ENCODE peak calls at places on chromosomes 12 and 14, in ten cellular contexts. J, O, D, M, K, S, X, B, V and T are unnamed samples.

GRCh38 chr14:59463773-59464650 is 1.2 kb downstream of the GPR135 start:
- DNase-seq in B (no peak), X (no peak), M (peak), S (no peak), O (no peak), K (no peak), V (no peak), J (no peak), D (peak), T (no peak)

GRCh38 chr14:88998027-88998426 is 173.6 kb downstream of the TTC8 start:
- DNase-seq in K (no peak), O (no peak), D (no peak), B (no peak), J (no peak), S (no peak), X (no peak), V (no peak), M (no peak), T (no peak)

GRCh38 chr14:69355155-69355954 is 42.7 kb downstream of the ERH start:
- DNase-seq in O (no peak), B (no peak), S (peak), D (no peak), X (no peak), V (no peak), K (no peak), J (no peak), M (no peak), T (no peak)

GRCh38 chr12:45732250-45732649 is 2.7 kb downstream of the ARID2 start:
- DNase-seq in S (no peak), V (no peak), D (peak), M (no peak), J (no peak), K (no peak), O (no peak), X (no peak), B (no peak), T (no peak)

GRCh38 chr12:47744005-47744651 is 14.6 kb downstream of the RAPGEF3 start:
- DNase-seq in D (no peak), B (no peak), V (peak), S (no peak), J (peak), X (peak), M (peak), O (peak), K (peak), T (no peak)

GRCh38 chr12:59393506-59393905 is 202.3 kb upstream of the SLC16A7 start:
- DNase-seq in J (no peak), M (no peak), X (no peak), S (no peak), O (no peak), B (no peak), D (no peak), V (no peak), K (no peak), T (no peak)

GRCh38 chr12:16347391-16348298 is at the start of gene MGST1:
- DNase-seq in X (peak), O (no peak), M (peak), J (peak), B (peak), S (peak), V (no peak), K (peak), D (peak), T (no peak)

GRCh38 chr12:19915392-19916192 is 452.7 kb upstream of the PDE3A start:
- DNase-seq in O (no peak), V (no peak), B (peak), X (peak), M (no peak), K (no peak), J (no peak), S (no peak), D (peak), T (no peak)

GRCh38 chr12:75816892-75817291 is 214.7 kb downstream of the PHLDA1 start:
- DNase-seq in D (peak), S (no peak), V (no peak), B (no peak), O (no peak), M (no peak), X (no peak), J (no peak), K (peak), T (no peak)

GRCh38 chr14:75088566-75089373 is 19.3 kb downstream of the ZC2HC1C start:
- DNase-seq in X (peak), K (peak), V (no peak), B (peak), J (peak), S (no peak), M (no peak), O (no peak), D (peak), T (no peak)

GRCh38 chr12:1972856-1973317 is 31.4 kb downstream of the DCP1B start:
- DNase-seq in V (no peak), D (peak), O (no peak), K (no peak), S (no peak), J (no peak), X (no peak), B (peak), M (no peak), T (no peak)

GRCh38 chr12:26032719-26033241 is 74.3 kb downstream of the RASSF8 start:
- DNase-seq in K (no peak), X (peak), J (peak), D (peak), O (no peak), V (no peak), S (no peak), B (no peak), M (no peak), T (no peak)

GRCh38 chr12:13390381-13390856 is 193.9 kb downstream of the EMP1 start:
- DNase-seq in V (no peak), M (peak), S (peak), K (peak), J (peak), D (peak), B (peak), X (peak), O (no peak), T (peak)

GRCh38 chr14:106883218-106883692 is 1356.9 kb downstream of the TMEM121 start:
- DNase-seq in S (peak), D (peak), O (peak), X (peak), K (no peak), V (no peak), M (no peak), B (no peak), J (no peak), T (no peak)

GRCh38 chr12:113453330-113453729 is 18.3 kb downstream of the LHX5 start:
- DNase-seq in J (no peak), M (no peak), V (no peak), O (no peak), B (no peak), X (no peak), K (no peak), D (no peak), S (no peak), T (no peak)

GRCh38 chr14:67444395-67444794 is 32.4 kb upstream of the PLEK2 start:
- DNase-seq in X (no peak), M (no peak), S (no peak), D (no peak), V (no peak), O (no peak), K (no peak), B (no peak), J (no peak), T (no peak)

GRCh38 chr12:84077692-84078091 is 834.9 kb downstream of the SLC6A15 start:
- DNase-seq in B (no peak), D (peak), O (no peak), K (no peak), X (no peak), V (no peak), J (no peak), S (no peak), M (no peak), T (no peak)

GRCh38 chr12:27616356-27617150 is 79.7 kb upstream of the REP15 start:
- DNase-seq in O (no peak), M (no peak), B (no peak), S (no peak), K (no peak), J (no peak), X (no peak), V (no peak), D (peak), T (no peak)

GRCh38 chr12:51886021-51886710 is 1.7 kb upstream of the ANKRD33 start:
- DNase-seq in K (peak), M (peak), J (peak), X (peak), V (peak), O (peak), D (peak), B (peak), S (peak), T (peak)

GRCh38 chr14:52551696-52552062 is 626 bp downstream of the TXNDC16 start:
- DNase-seq in D (peak), O (no peak), J (peak), X (peak), S (no peak), V (no peak), B (no peak), M (no peak), K (no peak), T (no peak)

GRCh38 chr12:132664206-132665148 is 22.7 kb downstream of the POLE start:
- DNase-seq in M (peak), B (no peak), K (no peak), X (no peak), J (no peak), O (no peak), D (no peak), V (no peak), S (no peak), T (no peak)

GRCh38 chr14:50260511-50260910 is 29.1 kb upstream of the SOS2 start:
- DNase-seq in D (peak), X (peak), O (no peak), S (no peak), V (no peak), K (no peak), B (no peak), M (no peak), J (no peak), T (no peak)

GRCh38 chr12:68958337-68958736 is 25.4 kb upstream of the CPM start:
- DNase-seq in X (no peak), V (no peak), J (no peak), K (no peak), B (no peak), D (no peak), S (no peak), O (no peak), M (no peak), T (no peak)

GRCh38 chr12:113359939-113360748 is 1.8 kb downstream of the PLBD2 start:
- DNase-seq in M (no peak), S (peak), J (peak), O (no peak), X (peak), B (no peak), V (no peak), D (peak), K (no peak), T (no peak)

DNA sequence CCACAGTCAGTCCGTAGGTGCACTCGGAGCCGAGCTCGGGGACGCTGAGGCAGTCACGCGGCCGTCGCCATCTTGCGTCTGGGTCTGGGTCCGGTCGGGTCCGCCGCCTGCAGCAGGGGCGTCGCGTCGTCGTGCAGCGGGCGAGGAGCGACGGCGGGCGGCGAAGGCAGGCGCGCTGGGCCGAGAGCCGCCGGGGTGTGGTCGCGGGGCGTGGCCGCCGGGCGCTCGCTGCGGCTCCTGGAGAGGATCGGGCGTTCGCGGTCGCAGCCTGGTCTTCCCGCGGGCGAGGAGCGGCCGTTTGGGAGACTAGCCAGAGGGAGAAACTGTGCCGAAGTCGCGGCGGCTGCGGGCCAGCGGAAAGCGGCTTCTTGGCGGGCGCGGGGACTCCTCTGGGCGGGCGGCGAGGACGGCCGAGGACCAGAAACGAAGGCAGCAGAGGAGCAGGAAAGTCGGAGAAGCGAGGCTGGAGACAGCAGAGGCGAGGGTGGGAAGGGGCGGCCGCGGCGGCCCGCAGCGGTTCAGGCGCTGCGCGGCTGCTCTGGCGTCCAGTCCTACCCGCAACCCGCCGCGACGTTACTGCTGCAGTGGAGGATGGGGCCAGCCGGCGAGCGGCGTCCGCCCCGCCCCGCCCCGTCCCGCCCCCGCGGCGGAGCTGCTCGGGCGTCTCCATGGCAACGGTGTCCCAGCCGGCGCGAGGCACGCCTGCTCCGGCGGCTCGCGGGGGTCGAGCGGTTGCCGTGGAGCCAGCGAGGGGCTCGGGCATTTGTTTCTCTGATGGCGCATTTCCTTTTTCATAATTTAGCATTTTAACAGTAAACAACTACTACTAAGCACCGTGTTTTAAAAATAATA is at the start of gene PNMA1:
- DNase-seq in X (peak), B (peak), M (peak), V (peak), J (peak), S (peak), O (peak), D (peak), K (peak), T (peak)
- H3K27ac ChIP-seq in X (peak), B (peak), M (peak), V (peak), J (peak), S (peak), O (peak), D (peak), K (peak), T (peak)

DNA sequence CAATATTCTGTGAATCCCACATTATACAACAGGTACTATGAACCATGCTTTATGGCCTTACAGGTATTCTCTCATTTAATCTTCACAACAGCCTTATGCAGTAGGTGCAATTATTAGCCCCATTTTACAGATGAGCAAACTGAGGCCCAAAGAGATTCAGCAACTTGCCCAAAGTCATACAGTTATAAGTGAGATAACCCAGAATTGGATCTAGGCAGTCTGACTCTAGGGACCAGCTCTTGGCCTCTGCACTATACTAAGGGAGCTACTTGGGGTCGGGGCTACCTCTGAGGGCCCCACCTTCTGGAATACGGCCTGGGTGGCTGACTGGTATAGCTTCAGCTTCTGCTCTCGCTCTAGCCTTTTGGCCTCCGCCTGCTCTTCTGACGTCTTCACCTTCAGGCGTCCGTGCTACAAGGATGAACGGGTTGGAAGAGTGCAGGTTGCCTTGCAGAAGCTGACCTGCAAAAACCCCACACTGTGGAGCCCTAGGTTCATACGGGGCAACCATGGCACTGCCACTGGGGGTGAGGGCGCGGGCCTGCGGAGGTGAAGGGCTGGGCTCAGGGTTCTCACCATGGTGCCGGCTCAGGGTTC is 762 bp downstream of the RABGGTA start:
- DNase-seq in V (no peak), S (no peak), B (no peak), M (peak), J (no peak), O (no peak), D (peak), K (no peak), X (no peak), T (no peak)
- H3K27ac ChIP-seq in V (peak), S (peak), B (peak), M (peak), J (peak), O (peak), D (no peak), K (peak), X (peak), T (peak)

GRCh38 chr14:57295261-57295660 is 26.5 kb downstream of the AP5M1 start:
- DNase-seq in D (no peak), K (no peak), M (no peak), O (no peak), S (no peak), V (no peak), J (no peak), X (no peak), B (no peak), T (no peak)

GRCh38 chr14:57287745-57288144 is 19.0 kb downstream of the AP5M1 start:
- DNase-seq in K (no peak), V (no peak), M (no peak), J (no peak), B (no peak), O (no peak), S (no peak), D (no peak), X (no peak), T (no peak)

GRCh38 chr14:57291692-57292647 is 23.2 kb downstream of the AP5M1 start:
- DNase-seq in S (no peak), X (no peak), M (no peak), K (no peak), V (no peak), O (no peak), B (no peak), D (no peak), J (no peak), T (no peak)

GRCh38 chr14:57293851-57294837 is 25.4 kb downstream of the AP5M1 start:
- DNase-seq in D (peak), B (no peak), X (peak), S (no peak), M (no peak), O (no peak), J (no peak), V (no peak), K (no peak), T (no peak)

DNA sequence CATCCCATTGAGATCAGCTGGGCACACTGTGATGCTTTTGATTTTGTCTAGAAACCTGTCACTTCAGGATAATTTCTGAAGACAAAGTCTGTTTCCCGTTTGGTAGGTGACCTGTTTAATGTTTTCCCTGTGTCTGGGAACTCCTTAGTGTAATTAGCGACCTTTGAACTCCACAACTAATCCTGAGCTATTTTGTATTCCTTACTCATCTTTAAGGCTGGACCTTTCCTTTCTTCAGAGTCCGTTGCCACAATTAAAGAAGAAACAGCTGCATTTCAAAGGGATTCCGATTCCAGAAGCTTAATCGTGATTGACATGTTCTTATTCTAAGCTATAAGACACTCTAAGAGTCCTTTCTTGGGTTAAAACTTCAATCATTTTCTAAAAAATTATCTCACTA is 22.0 kb downstream of the AP5M1 start:
- DNase-seq in K (no peak), J (no peak), S (no peak), O (no peak), B (no peak), M (no peak), X (no peak), V (no peak), D (no peak), T (no peak)
- H3K27ac ChIP-seq in K (no peak), J (no peak), S (no peak), O (no peak), B (no peak), M (no peak), X (no peak), V (no peak), D (no peak), T (no peak)

GRCh38 chr12:94101902-94102660 is 46.3 kb upstream of the PLXNC1 start:
- DNase-seq in K (peak), O (peak), D (peak), M (peak), B (peak), S (peak), X (peak), V (peak), J (peak), T (peak)
- H3K27ac ChIP-seq in K (peak), O (no peak), D (peak), M (no peak), B (peak), S (no peak), X (no peak), V (no peak), J (no peak), T (no peak)

DNA sequence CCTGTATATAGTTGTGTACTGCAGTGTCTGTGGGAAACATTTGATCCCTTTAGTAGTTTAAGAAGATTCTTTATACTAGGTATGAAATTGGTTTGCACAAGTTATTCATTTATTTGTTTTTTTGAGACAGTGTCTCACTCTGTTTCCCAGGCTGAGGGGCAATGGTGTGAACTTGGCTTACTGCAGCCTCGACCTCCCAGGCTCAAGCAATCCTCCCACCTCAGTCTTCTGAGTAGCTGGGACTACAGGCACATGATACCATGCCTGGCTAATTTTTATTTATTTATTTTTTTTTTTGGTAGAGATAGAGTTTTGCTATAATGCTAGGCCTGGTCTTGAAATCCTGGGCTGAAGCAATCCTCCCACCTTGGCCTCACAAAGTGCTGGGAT is 209.4 kb downstream of the RASSF9 start:
- DNase-seq in J (no peak), K (no peak), O (no peak), M (no peak), X (no peak), S (no peak), D (no peak), B (no peak), V (no peak), T (no peak)
- H3K27ac ChIP-seq in J (no peak), K (peak), O (no peak), M (no peak), X (no peak), S (no peak), D (peak), B (peak), V (no peak), T (no peak)

DNA sequence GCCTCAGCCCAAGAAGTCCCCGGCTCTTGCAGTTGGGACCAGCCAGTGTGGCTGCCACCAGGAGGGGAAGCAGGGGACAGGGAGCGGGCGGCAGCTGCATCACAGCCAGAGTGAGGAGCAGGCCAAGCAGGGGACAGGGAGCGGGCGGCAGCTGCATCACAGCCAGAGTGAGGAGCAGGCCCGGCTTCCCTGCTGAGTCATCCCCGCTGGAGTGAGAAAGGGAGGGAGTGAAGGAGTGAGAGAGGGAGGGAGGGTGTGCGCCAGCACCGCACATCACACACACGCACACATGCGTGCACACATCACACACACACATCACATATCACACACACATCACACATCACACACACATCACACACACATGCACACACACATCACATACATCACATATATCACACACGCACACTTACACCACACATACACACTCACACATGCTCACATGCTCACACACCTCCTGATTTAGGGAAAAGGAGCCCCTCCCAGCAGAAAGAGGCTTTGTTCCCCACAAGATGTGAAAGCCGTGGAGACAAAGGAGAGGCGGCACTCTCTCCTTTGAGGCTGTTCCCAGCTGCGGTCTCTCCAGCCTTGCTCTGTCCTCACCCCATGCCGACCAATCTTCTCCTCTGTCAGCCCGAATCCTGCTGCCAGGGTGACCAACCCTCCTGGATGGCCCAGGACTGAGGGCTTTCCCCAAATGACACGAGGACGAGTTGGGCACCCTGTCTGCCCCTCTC is 16.8 kb upstream of the ZDHHC22 start:
- DNase-seq in D (peak), O (no peak), S (peak), X (peak), V (no peak), B (peak), K (no peak), M (no peak), J (no peak), T (peak)
- H3K27ac ChIP-seq in D (no peak), O (no peak), S (no peak), X (no peak), V (no peak), B (no peak), K (peak), M (no peak), J (no peak), T (peak)

GRCh38 chr14:56126514-56126913 is 8.3 kb downstream of the PELI2 start:
- DNase-seq in M (no peak), D (no peak), S (no peak), O (no peak), J (no peak), X (no peak), V (no peak), B (no peak), K (no peak), T (no peak)
- H3K27ac ChIP-seq in M (no peak), D (no peak), S (no peak), O (no peak), J (no peak), X (no peak), V (no peak), B (no peak), K (no peak), T (no peak)

GRCh38 chr14:31945074-31945613 is 132.0 kb upstream of the ARHGAP5 start:
- DNase-seq in K (no peak), V (no peak), M (no peak), O (peak), J (peak), D (no peak), B (no peak), X (no peak), S (no peak), T (no peak)
- H3K27ac ChIP-seq in K (peak), V (no peak), M (no peak), O (no peak), J (peak), D (no peak), B (no peak), X (no peak), S (no peak), T (no peak)